ENCODE peak calls at places on chromosomes 3 and 15, in nine cellular contexts. Z, Q, K, L, R, F, A, T and B are unnamed samples.

GRCh38 chr3:150371741-150372254 is 36.3 kb upstream of the TSC22D2 start:
- DNase-seq in Z (peak; percentile 71), Q (peak; percentile 80), K (no peak), L (peak; percentile 99), R (peak; percentile 97), F (no peak), A (no peak), T (no peak), B (no peak)

GRCh38 chr3:10522646-10523303 is 17.4 kb upstream of the ATP2B2 start:
- DNase-seq in Z (no peak), Q (no peak), K (no peak), L (no peak), R (no peak), F (no peak), A (no peak), T (no peak), B (no peak)

GRCh38 chr3:15361494-15362214 is 29.3 kb upstream of the SH3BP5 start:
- DNase-seq in Z (no peak), Q (no peak), K (peak; percentile 31), L (peak; percentile 52), R (no peak), F (no peak), A (no peak), T (peak; percentile 45), B (peak; percentile 79)

GRCh38 chr3:106699093-106699492 is 678.1 kb upstream of the CCDC54 start:
- DNase-seq in Z (no peak), Q (no peak), K (no peak), L (no peak), R (no peak), F (no peak), A (no peak), T (no peak), B (no peak)

GRCh38 chr15:38714309-38715072 is 149.9 kb upstream of the RASGRP1 start:
- DNase-seq in Z (no peak), Q (no peak), K (no peak), L (peak; percentile 96), R (no peak), F (no peak), A (no peak), T (no peak), B (no peak)

GRCh38 chr15:62658498-62658897 is 384.0 kb upstream of the TPM1 start:
- DNase-seq in Z (no peak), Q (no peak), K (peak; percentile 7), L (no peak), R (no peak), F (no peak), A (no peak), T (no peak), B (no peak)

GRCh38 chr15:74312445-74313007 is 54.9 kb downstream of the CYP11A1 start:
- DNase-seq in Z (no peak), Q (no peak), K (no peak), L (no peak), R (no peak), F (no peak), A (no peak), T (no peak), B (no peak)

GRCh38 chr15:75031773-75032302 is 8.4 kb downstream of the PPCDC start:
- DNase-seq in Z (no peak), Q (no peak), K (no peak), L (no peak), R (no peak), F (no peak), A (no peak), T (no peak), B (no peak)

GRCh38 chr3:16200411-16200810 is 25.9 kb downstream of the GALNT15 start:
- DNase-seq in Z (no peak), Q (no peak), K (no peak), L (peak; percentile 67), R (no peak), F (no peak), A (no peak), T (no peak), B (no peak)

GRCh38 chr3:13260259-13261103 is 159.6 kb downstream of the NUP210 start:
- DNase-seq in Z (no peak), Q (no peak), K (no peak), L (no peak), R (no peak), F (no peak), A (no peak), T (no peak), B (no peak)

GRCh38 chr15:100881573-100882336 is 2.1 kb downstream of the ALDH1A3 start:
- DNase-seq in Z (no peak), Q (no peak), K (no peak), L (no peak), R (no peak), F (no peak), A (no peak), T (no peak), B (no peak)
- TF ChIP-seq POLR2A in Z (no peak), Q (no peak), K (no peak), L (no peak), R (no peak), F (no peak), A (no peak), T (no peak), B (no peak)

DNA sequence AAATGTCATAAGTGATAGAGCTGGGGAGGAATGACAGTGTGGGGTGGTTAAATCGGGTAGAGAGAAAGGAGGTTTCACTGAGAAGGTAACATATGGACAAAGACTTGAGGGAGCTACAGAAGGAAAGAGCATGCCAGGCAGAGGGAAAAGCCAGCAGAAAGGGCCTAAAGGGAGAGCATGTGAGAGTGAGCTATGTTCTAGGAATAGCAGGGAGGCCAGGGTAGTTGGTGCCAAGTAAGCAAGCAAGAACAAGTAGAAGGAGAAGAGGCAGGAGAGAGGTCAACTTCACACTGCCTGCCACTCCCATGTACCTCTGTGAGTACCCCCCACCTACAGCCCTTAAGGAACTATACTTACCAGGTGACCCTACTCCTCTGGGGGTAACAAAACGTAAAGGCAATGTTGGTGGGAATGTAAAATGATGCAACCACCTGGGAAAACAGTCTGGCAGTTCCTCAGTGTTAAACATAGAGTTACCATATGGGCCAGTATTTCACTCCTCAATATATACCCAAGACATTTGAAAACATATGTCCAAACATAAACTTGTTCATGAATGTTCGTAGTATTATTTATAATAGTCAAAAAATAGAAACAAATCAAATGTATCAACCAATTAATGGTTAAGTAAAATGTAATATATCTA is 67.6 kb downstream of the SFMBT1 start:
- DNase-seq in Z (no peak), Q (peak; percentile 53), K (no peak), L (no peak), R (no peak), F (no peak), A (no peak), T (no peak), B (no peak)
- TF ChIP-seq POLR2A in Z (no peak), Q (no peak), K (no peak), L (no peak), R (no peak), F (no peak), A (no peak), T (no peak), B (no peak)

GRCh38 chr3:187012609-187013051 is 82.3 kb downstream of the ST6GAL1 start:
- DNase-seq in Z (no peak), Q (no peak), K (peak; percentile 34), L (peak; percentile 64), R (no peak), F (no peak), A (no peak), T (no peak), B (peak; percentile 82)
- TF ChIP-seq POLR2A in Z (no peak), Q (no peak), K (no peak), L (no peak), R (no peak), F (no peak), A (no peak), T (peak; percentile 39), B (no peak)

GRCh38 chr3:18420584-18420983 is 4.6 kb downstream of the SATB1 start:
- DNase-seq in Z (no peak), Q (no peak), K (no peak), L (no peak), R (no peak), F (no peak), A (no peak), T (no peak), B (no peak)

GRCh38 chr3:18415836-18416235 is 9.3 kb downstream of the SATB1 start:
- DNase-seq in Z (no peak), Q (no peak), K (no peak), L (no peak), R (no peak), F (no peak), A (no peak), T (no peak), B (no peak)

GRCh38 chr3:18416332-18416731 is 8.8 kb downstream of the SATB1 start:
- DNase-seq in Z (no peak), Q (no peak), K (no peak), L (no peak), R (no peak), F (no peak), A (no peak), T (no peak), B (no peak)

GRCh38 chr3:18419232-18419631 is 5.9 kb downstream of the SATB1 start:
- DNase-seq in Z (no peak), Q (no peak), K (no peak), L (no peak), R (no peak), F (no peak), A (no peak), T (no peak), B (no peak)

GRCh38 chr3:18418173-18418572 is 7.0 kb downstream of the SATB1 start:
- DNase-seq in Z (no peak), Q (no peak), K (no peak), L (no peak), R (no peak), F (no peak), A (no peak), T (no peak), B (no peak)
- TF ChIP-seq POLR2A in Z (no peak), Q (no peak), K (no peak), L (no peak), R (no peak), F (no peak), A (no peak), T (no peak), B (no peak)

GRCh38 chr15:58932791-58933310 is 628 bp downstream of the SLTM start:
- DNase-seq in Z (no peak), Q (no peak), K (no peak), L (no peak), R (no peak), F (no peak), A (no peak), T (no peak), B (no peak)

GRCh38 chr15:58934521-58934920 is 1.0 kb upstream of the SLTM start:
- DNase-seq in Z (no peak), Q (no peak), K (no peak), L (no peak), R (no peak), F (no peak), A (no peak), T (no peak), B (no peak)

GRCh38 chr15:58931985-58932384 is 1.5 kb downstream of the SLTM start:
- DNase-seq in Z (no peak), Q (peak; percentile 20), K (peak; percentile 82), L (peak; percentile 63), R (peak; percentile 22), F (no peak), A (no peak), T (peak; percentile 21), B (no peak)

GRCh38 chr15:58934114-58934447 is 602 bp upstream of the SLTM start:
- DNase-seq in Z (no peak), Q (no peak), K (no peak), L (no peak), R (no peak), F (no peak), A (no peak), T (no peak), B (no peak)

GRCh38 chr15:58933311-58934113 is at the start of gene SLTM:
- DNase-seq in Z (peak; percentile 91), Q (peak; percentile 94), K (peak; percentile 97), L (peak; percentile 95), R (peak; percentile 98), F (peak; percentile 82), A (peak; percentile 82), T (peak; percentile 78), B (peak; percentile 98)
- TF ChIP-seq POLR2A in Z (peak; percentile 96), Q (peak; percentile 95), K (peak; percentile 93), L (peak; percentile 98), R (peak; percentile 97), F (peak; percentile 95), A (peak; percentile 92), T (peak; percentile 97), B (peak; percentile 87)